ENCODE peak calls at places on chromosomes 5 and 9, in six cellular contexts. One of them, this sample, is unnamed.

GRCh38 chr9:33350310-33350709 is 52.1 kb downstream of the AQP7 start:
- DNase-seq in IMR-90: peak; percentile 95
- DNase-seq in HCT116: no peak
- DNase-seq in mammary epithelial cell: peak; percentile 65
- DNase-seq in fibroblast of lung: peak; percentile 67
- DNase-seq in astrocyte: peak; percentile 55
- DNase-seq in this sample: no peak

GRCh38 chr9:95854386-95855015 is 21.0 kb upstream of the ERCC6L2 start:
- DNase-seq in astrocyte: peak; percentile 78
- DNase-seq in IMR-90: peak; percentile 82
- DNase-seq in mammary epithelial cell: peak; percentile 15
- DNase-seq in HCT116: no peak
- DNase-seq in fibroblast of lung: peak; percentile 80
- DNase-seq in this sample: no peak

GRCh38 chr5:177983763-177984564 is 12.1 kb downstream of the PROP1 start:
- DNase-seq in mammary epithelial cell: no peak
- DNase-seq in HCT116: no peak
- DNase-seq in fibroblast of lung: no peak
- DNase-seq in astrocyte: no peak
- DNase-seq in IMR-90: no peak
- DNase-seq in this sample: no peak

GRCh38 chr5:172123269-172123692 is 64.7 kb downstream of the STK10 start:
- DNase-seq in HCT116: no peak
- DNase-seq in astrocyte: peak; percentile 47
- DNase-seq in fibroblast of lung: peak; percentile 61
- DNase-seq in IMR-90: peak; percentile 67
- DNase-seq in mammary epithelial cell: no peak
- DNase-seq in this sample: peak; percentile 34

GRCh38 chr9:89178162-89179120 is at the start of gene SHC3:
- DNase-seq in IMR-90: peak; percentile 75
- DNase-seq in HCT116: no peak
- DNase-seq in fibroblast of lung: peak; percentile 81
- DNase-seq in mammary epithelial cell: no peak
- DNase-seq in astrocyte: peak; percentile 73
- DNase-seq in this sample: peak; percentile 62

GRCh38 chr5:25544652-25545249 is 900.0 kb upstream of the CDH10 start:
- DNase-seq in astrocyte: no peak
- DNase-seq in fibroblast of lung: peak; percentile 7
- DNase-seq in HCT116: peak; percentile 0
- DNase-seq in mammary epithelial cell: peak; percentile 4
- DNase-seq in IMR-90: no peak
- DNase-seq in this sample: peak; percentile 73

GRCh38 chr5:134530375-134531077 is 5.1 kb downstream of the JADE2 start:
- DNase-seq in astrocyte: no peak
- DNase-seq in fibroblast of lung: no peak
- DNase-seq in mammary epithelial cell: no peak
- DNase-seq in HCT116: no peak
- DNase-seq in IMR-90: peak; percentile 76
- DNase-seq in this sample: no peak

GRCh38 chr9:137457406-137458193 is 1.5 kb downstream of the NSMF start:
- DNase-seq in HCT116: no peak
- DNase-seq in fibroblast of lung: no peak
- DNase-seq in mammary epithelial cell: no peak
- DNase-seq in astrocyte: no peak
- DNase-seq in IMR-90: no peak
- DNase-seq in this sample: no peak

GRCh38 chr5:24294324-24294723 is 350.5 kb downstream of the CDH10 start:
- DNase-seq in fibroblast of lung: no peak
- DNase-seq in mammary epithelial cell: no peak
- DNase-seq in HCT116: no peak
- DNase-seq in IMR-90: no peak
- DNase-seq in astrocyte: no peak
- DNase-seq in this sample: no peak

DNA sequence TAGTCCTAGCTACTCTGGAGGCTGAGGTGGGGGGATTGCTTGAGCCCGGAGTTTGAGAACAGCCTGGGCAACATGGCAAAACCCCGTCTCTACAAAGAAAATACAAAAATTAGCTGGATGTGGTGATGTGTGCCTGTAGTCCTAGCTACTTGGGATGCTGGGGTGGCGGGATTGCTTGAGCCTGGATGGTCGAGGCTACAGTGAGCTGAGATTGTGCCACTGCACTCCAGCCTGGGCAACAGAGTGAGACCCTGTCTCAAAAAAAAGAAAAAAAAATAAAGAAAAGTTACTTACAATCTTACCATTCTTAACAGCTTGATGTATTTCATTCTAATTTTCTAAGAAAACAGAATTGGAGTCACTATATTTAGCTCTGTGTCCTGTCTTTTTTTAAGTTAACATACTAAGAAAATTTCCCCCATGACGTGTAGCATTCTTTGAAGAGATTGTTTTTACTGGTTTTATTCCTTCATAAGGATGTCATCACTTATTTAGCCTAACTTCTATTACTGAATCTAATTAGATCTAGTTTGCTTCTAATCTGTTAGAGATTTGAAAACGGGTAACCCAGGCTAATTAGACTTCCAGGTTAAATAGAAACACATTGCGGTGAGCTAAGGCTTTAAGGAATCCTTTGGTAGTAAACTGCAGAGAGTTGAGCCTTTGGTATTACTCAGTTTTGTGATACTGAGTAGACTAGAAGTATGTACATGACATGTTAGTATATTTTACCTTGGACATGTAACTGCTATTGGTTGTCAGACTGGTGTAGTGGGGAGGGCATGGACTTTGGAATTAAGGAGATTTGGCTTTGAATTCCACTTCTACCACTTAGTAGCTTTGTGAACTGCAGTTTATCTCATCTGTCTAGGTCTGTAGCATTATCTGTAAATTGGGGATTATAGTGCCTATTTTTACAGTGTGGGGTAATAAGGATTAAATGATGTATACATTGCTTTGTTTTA is 24.0 kb downstream of the HSPA4 start:
- DNase-seq in fibroblast of lung: no peak
- DNase-seq in astrocyte: no peak
- DNase-seq in IMR-90: no peak
- DNase-seq in mammary epithelial cell: no peak
- DNase-seq in HCT116: no peak
- DNase-seq in this sample: no peak
- H3K4me2 ChIP-seq in fibroblast of lung: no peak overlapping the region
- H3K4me2 ChIP-seq in astrocyte: no peak overlapping the region
- H3K4me2 ChIP-seq in IMR-90: no peak overlapping the region
- H3K4me2 ChIP-seq in mammary epithelial cell: no peak overlapping the region
- H3K4me2 ChIP-seq in HCT116: no peak overlapping the region
- H3K4me2 ChIP-seq in this sample: no peak overlapping the region

DNA sequence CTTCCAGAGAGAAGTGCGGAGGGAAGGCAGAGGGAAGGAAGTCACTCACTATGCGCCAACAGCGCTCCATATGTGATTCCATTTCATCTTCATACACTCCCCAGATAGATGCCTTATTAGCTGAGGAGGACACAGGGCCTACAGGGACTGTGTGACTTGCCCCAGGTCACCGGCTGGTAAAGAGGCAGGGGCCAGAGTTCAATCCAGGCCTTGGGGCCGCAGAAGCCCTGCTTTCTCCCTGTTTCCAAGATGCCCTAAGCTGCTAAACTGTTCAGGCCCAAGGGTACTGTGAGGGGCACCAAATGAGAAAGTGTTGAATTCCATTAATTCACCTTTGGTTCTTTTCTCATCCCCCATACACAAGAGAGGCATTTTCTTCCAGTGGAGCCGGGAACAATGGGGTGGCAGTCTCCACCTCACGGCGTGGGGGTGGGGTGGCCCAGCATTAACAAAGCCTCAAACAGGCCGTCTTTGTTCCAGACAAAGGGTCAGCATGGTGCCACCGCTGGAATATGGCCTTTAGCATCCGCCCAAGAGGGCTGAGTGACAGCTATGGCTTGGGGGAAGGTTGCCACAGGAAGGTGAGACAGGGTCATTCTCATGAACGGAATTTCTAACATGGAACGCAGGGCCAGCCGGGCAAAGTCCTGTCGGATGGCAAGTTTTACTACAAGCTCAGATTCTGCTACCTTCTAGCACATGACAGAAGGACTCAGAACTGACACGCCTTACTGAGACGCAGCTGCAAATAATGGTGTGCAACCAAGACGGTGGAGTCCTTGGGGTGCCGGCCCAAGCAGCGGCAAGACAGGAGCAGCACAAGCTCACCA is 63.8 kb downstream of the OTULIN start:
- DNase-seq in astrocyte: no peak
- DNase-seq in fibroblast of lung: no peak
- DNase-seq in IMR-90: no peak
- DNase-seq in mammary epithelial cell: no peak
- DNase-seq in HCT116: no peak
- DNase-seq in this sample: peak; percentile 93
- H3K9ac ChIP-seq in astrocyte: no peak overlapping the region
- H3K9ac ChIP-seq in fibroblast of lung: no peak overlapping the region
- H3K9ac ChIP-seq in IMR-90: no peak overlapping the region
- H3K9ac ChIP-seq in mammary epithelial cell: no peak overlapping the region
- H3K9ac ChIP-seq in HCT116: no peak overlapping the region
- H3K9ac ChIP-seq in this sample: no peak overlapping the region

GRCh38 chr9:126169736-126170135 is 156.9 kb upstream of the MVB12B start:
- DNase-seq in mammary epithelial cell: no peak
- DNase-seq in astrocyte: no peak
- DNase-seq in HCT116: no peak
- DNase-seq in IMR-90: no peak
- DNase-seq in fibroblast of lung: no peak
- DNase-seq in this sample: no peak

GRCh38 chr9:126173929-126174328 is 152.7 kb upstream of the MVB12B start:
- DNase-seq in HCT116: no peak
- DNase-seq in astrocyte: no peak
- DNase-seq in mammary epithelial cell: no peak
- DNase-seq in fibroblast of lung: no peak
- DNase-seq in IMR-90: no peak
- DNase-seq in this sample: no peak

GRCh38 chr9:126170286-126170823 is 156.3 kb upstream of the MVB12B start:
- DNase-seq in fibroblast of lung: no peak
- DNase-seq in IMR-90: no peak
- DNase-seq in astrocyte: no peak
- DNase-seq in HCT116: no peak
- DNase-seq in mammary epithelial cell: no peak
- DNase-seq in this sample: no peak

GRCh38 chr9:126171641-126172040 is 155.0 kb upstream of the MVB12B start:
- DNase-seq in IMR-90: no peak
- DNase-seq in fibroblast of lung: no peak
- DNase-seq in astrocyte: no peak
- DNase-seq in HCT116: no peak
- DNase-seq in mammary epithelial cell: no peak
- DNase-seq in this sample: no peak

DNA sequence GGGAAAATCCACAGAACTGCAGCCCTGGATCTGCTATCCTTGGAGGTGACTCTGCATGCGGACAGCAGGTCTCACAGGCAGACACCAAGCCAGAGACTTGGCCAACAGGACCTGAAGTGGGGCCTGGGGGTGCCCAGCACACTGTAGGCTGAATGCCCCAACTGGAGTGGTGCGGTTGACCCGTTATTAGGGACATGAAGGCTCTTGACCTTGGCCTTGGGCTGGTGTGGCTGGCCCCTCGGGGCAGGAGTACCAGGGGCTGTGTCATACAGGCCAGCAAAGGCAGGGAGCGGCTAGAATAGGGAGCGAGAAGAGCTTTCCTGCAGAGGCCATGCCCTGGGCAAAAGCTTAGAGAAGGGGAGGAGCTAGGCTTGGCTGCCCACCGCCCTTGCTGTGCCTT is 153.2 kb upstream of the MVB12B start:
- DNase-seq in fibroblast of lung: no peak
- DNase-seq in HCT116: no peak
- DNase-seq in IMR-90: no peak
- DNase-seq in astrocyte: no peak
- DNase-seq in mammary epithelial cell: no peak
- DNase-seq in this sample: no peak
- H4K20me1 ChIP-seq in fibroblast of lung: no peaks in the 10 kb centered on the region
- H4K20me1 ChIP-seq in HCT116: no peaks in the 10 kb centered on the region
- H4K20me1 ChIP-seq in IMR-90: no peaks in the 10 kb centered on the region
- H4K20me1 ChIP-seq in astrocyte: no peaks in the 10 kb centered on the region
- H4K20me1 ChIP-seq in mammary epithelial cell: no peaks in the 10 kb centered on the region
- H4K20me1 ChIP-seq in this sample: no peaks in the 10 kb centered on the region

DNA sequence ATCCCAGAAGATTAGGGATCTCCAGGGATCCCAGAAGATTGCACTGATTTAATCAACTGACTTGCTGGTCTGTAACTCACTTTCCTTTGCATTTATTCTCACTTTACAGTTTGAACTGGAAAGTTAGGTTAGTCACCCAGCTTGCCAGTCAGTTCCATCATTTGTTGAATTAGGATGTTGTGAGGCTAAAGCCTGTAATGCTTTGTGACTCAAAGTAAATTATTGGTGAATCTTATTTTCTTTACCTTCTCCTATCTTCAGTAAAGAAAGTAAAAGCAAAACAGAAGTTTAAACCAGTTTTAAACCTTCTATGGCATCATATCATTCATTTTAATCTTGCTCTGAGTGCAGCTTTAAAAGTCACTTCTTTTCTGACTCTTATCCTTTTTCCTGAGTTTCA is 85.8 kb downstream of the SLC44A1 start:
- DNase-seq in HCT116: no peak
- DNase-seq in IMR-90: peak; percentile 40
- DNase-seq in fibroblast of lung: no peak
- DNase-seq in astrocyte: no peak
- DNase-seq in mammary epithelial cell: no peak
- DNase-seq in this sample: no peak
- H3K4me2 ChIP-seq in HCT116: no peak overlapping the region
- H3K4me2 ChIP-seq in IMR-90: no peak overlapping the region
- H3K4me2 ChIP-seq in fibroblast of lung: no peak overlapping the region
- H3K4me2 ChIP-seq in astrocyte: no peak overlapping the region
- H3K4me2 ChIP-seq in mammary epithelial cell: no peak overlapping the region
- H3K4me2 ChIP-seq in this sample: no peak overlapping the region

This sample was measured in neural progenitor cell.